ENCODE peak calls at places on chromosomes 5 and 9, in four cellular contexts. N is breast epithelium; V is OCI-M1; S is activated CD8-positive, alpha-beta memory T cell treated with anti-CD3 and anti-CD28 coated beads, Interleukin-2, amount 50 U/mL, for 48 hours. F is an unnamed sample.

GRCh38 chr9:109751253-109751652 is 28.7 kb upstream of the PALM2AKAP2 start:
- DNase-seq in V (no peak), N (no peak), S (no peak), F (no peak)

GRCh38 chr9:38316166-38316765 is 76.2 kb upstream of the ALDH1B1 start:
- DNase-seq in N (no peak), V (no peak), S (no peak), F (no peak)

GRCh38 chr9:19828586-19828985 is 39.7 kb upstream of the SLC24A2 start:
- DNase-seq in S (no peak), V (no peak), N (no peak), F (no peak)

GRCh38 chr9:34047864-34048729 is 590 bp downstream of the UBAP2 start:
- DNase-seq in S (peak; percentile 82), N (peak; percentile 45), V (peak; percentile 82), F (peak; percentile 27)

GRCh38 chr9:123972618-123973017 is 39.0 kb upstream of the LHX2 start:
- DNase-seq in S (no peak), V (no peak), N (no peak), F (no peak)

GRCh38 chr9:81456431-81456970 is 232.8 kb downstream of the TLE1 start:
- DNase-seq in S (no peak), N (no peak), V (no peak), F (no peak)

GRCh38 chr5:166441-167372 is 24.6 kb upstream of the LRRC14B start:
- DNase-seq in V (no peak), N (no peak), S (no peak), F (no peak)

GRCh38 chr5:132655821-132656773 is 1.9 kb upstream of the IL13 start:
- DNase-seq in N (no peak), S (peak; percentile 80), V (no peak), F (no peak)

GRCh38 chr5:11268894-11269293 is 507.9 kb upstream of the DAP start:
- DNase-seq in N (no peak), V (no peak), S (no peak), F (no peak)

GRCh38 chr9:127283917-127284316 is 19.3 kb downstream of the GARNL3 start:
- DNase-seq in S (no peak), V (peak; percentile 5), N (no peak), F (no peak)

GRCh38 chr9:34517185-34517584 is 5.6 kb downstream of the ENHO start:
- DNase-seq in N (no peak), V (no peak), S (no peak), F (no peak)

GRCh38 chr5:45411971-45412612 is 284.1 kb downstream of the HCN1 start:
- DNase-seq in S (no peak), V (no peak), N (no peak), F (no peak)

GRCh38 chr5:111495159-111495558 is 17.2 kb downstream of the STARD4 start:
- DNase-seq in S (no peak), N (no peak), V (no peak), F (no peak)

GRCh38 chr9:109110326-109111014 is 9.3 kb downstream of the TMEM245 start:
- DNase-seq in V (peak; percentile 56), N (no peak), S (no peak), F (no peak)

GRCh38 chr9:129305246-129305645 is 127.2 kb upstream of the IER5L start:
- DNase-seq in S (no peak), V (no peak), N (no peak), F (no peak)

GRCh38 chr5:99636663-99637062 is 707.9 kb upstream of the CHD1 start:
- DNase-seq in V (no peak), N (no peak), S (no peak), F (no peak)

GRCh38 chr9:31119882-31120481 is 1264.5 kb upstream of the ACO1 start:
- DNase-seq in V (peak; percentile 77), S (no peak), N (no peak), F (no peak)

GRCh38 chr5:179294891-179295777 is 50.1 kb downstream of the ADAMTS2 start:
- DNase-seq in N (no peak), S (no peak), V (no peak), F (no peak)

GRCh38 chr9:113579270-113580040 is 115.9 kb downstream of the RGS3 start:
- DNase-seq in V (peak; percentile 46), S (peak; percentile 71), N (no peak), F (no peak)

GRCh38 chr5:5005351-5005750 is 134.8 kb upstream of the ADAMTS16 start:
- DNase-seq in N (no peak), V (no peak), S (no peak), F (no peak)

GRCh38 chr9:110626109-110626829 is 42.3 kb upstream of the MUSK start:
- DNase-seq in N (no peak), S (peak; percentile 51), V (no peak), F (no peak)

GRCh38 chr5:1294839-1295649 is at the start of gene TERT:
- DNase-seq in S (peak; percentile 89), V (no peak), N (no peak), F (peak; percentile 65)

GRCh38 chr5:14464101-14464500 is 117.5 kb upstream of the OTULINL start:
- DNase-seq in N (no peak), V (no peak), S (no peak), F (no peak)

GRCh38 chr5:181170237-181170830 is 22.9 kb downstream of the OR2V2 start:
- DNase-seq in S (no peak), N (no peak), V (no peak), F (no peak)

GRCh38 chr5:386432-387341 is 56.3 kb upstream of the EXOC3 start:
- DNase-seq in S (no peak), N (peak; percentile 18), V (no peak), F (peak; percentile 1)

GRCh38 chr5:133392448-133392847 is 219.9 kb downstream of the FSTL4 start:
- DNase-seq in N (no peak), V (no peak), S (no peak), F (no peak)

GRCh38 chr5:160637357-160637756 is 214.7 kb downstream of the ATP10B start:
- DNase-seq in V (no peak), S (no peak), N (no peak), F (no peak)

GRCh38 chr9:131589124-131589711 is 43.9 kb downstream of the PRRT1B start:
- DNase-seq in S (no peak), N (no peak), V (no peak), F (no peak)

GRCh38 chr5:64108674-64109073 is 57.0 kb upstream of the RNF180 start:
- DNase-seq in S (no peak), V (peak; percentile 9), N (no peak), F (no peak)

GRCh38 chr9:120619751-120620655 is 40.0 kb upstream of the CDK5RAP2 start:
- DNase-seq in S (peak; percentile 61), V (peak; percentile 85), N (peak; percentile 43), F (peak; percentile 20)

GRCh38 chr5:102681403-102681983 is 73.6 kb upstream of the PAM start:
- DNase-seq in S (peak; percentile 69), V (peak; percentile 82), N (peak; percentile 20), F (peak; percentile 22)

GRCh38 chr5:10602031-10602806 is 38.3 kb downstream of the ANKRD33B start:
- DNase-seq in N (no peak), S (no peak), V (peak; percentile 93), F (no peak)

GRCh38 chr9:127664678-127665507 is 41.9 kb upstream of the CFAP157 start:
- DNase-seq in V (no peak), N (no peak), S (no peak), F (no peak)

GRCh38 chr5:158877706-158878105 is 222.0 kb downstream of the EBF1 start:
- DNase-seq in S (no peak), V (no peak), N (no peak), F (no peak)

GRCh38 chr9:136695435-136695895 is 8.2 kb upstream of the AGPAT2 start:
- DNase-seq in S (no peak), V (no peak), N (peak; percentile 88), F (no peak)

GRCh38 chr9:134962065-134962997 is 44.6 kb upstream of the FCN1 start:
- DNase-seq in N (no peak), S (no peak), V (no peak), F (no peak)

GRCh38 chr5:160479926-160480325 is 58.3 kb downstream of the PTTG1 start:
- DNase-seq in V (no peak), S (no peak), N (no peak), F (no peak)

GRCh38 chr5:32522429-32523143 is 62.8 kb upstream of the SUB1 start:
- DNase-seq in S (no peak), V (no peak), N (peak; percentile 61), F (no peak)

F was measured in progenitor cell of endocrine pancreas.